ENCODE peak calls at places on chromosomes 5 and 9, in four cellular contexts. Q, P, I and E are unnamed samples.

GRCh38 chr9:71112866-71113265 is 8.6 kb downstream of the TRPM3 start:
- DNase-seq in Q (no peak), P (no peak), I (no peak), E (no peak)

GRCh38 chr9:32550046-32550608 is 2.0 kb upstream of the SMIM27 start:
- DNase-seq in Q (peak), P (peak), I (no peak), E (no peak)

GRCh38 chr9:36961568-36962360 is 72.3 kb downstream of the PAX5 start:
- DNase-seq in Q (no peak), P (no peak), I (no peak), E (no peak)

GRCh38 chr5:113371788-113372196 is 63.0 kb downstream of the TSSK1B start:
- DNase-seq in Q (no peak), P (no peak), I (no peak), E (no peak)

GRCh38 chr9:131598121-131598520 is 52.8 kb downstream of the PRRT1B start:
- DNase-seq in Q (no peak), P (no peak), I (no peak), E (no peak)

GRCh38 chr5:141806626-141807025 is 71.6 kb downstream of the PCDH1 start:
- DNase-seq in Q (no peak), P (no peak), I (no peak), E (no peak)

GRCh38 chr5:34535433-34535832 is 120.7 kb upstream of the RAI14 start:
- DNase-seq in Q (no peak), P (no peak), I (no peak), E (no peak)

GRCh38 chr9:90458485-90458884 is 184.1 kb downstream of the DIRAS2 start:
- DNase-seq in Q (no peak), P (peak), I (no peak), E (no peak)

GRCh38 chr9:108057421-108058136 is 568.0 kb upstream of the KLF4 start:
- DNase-seq in Q (no peak), P (peak), I (no peak), E (no peak)

GRCh38 chr9:129490583-129491485 is 130.1 kb downstream of the C9orf50 start:
- DNase-seq in Q (no peak), P (no peak), I (no peak), E (no peak)

GRCh38 chr9:136151214-136151804 is 32.6 kb upstream of the TMEM250 start:
- DNase-seq in Q (no peak), P (no peak), I (no peak), E (no peak)

GRCh38 chr5:98836175-98836574 is 62.7 kb downstream of the RGMB start:
- DNase-seq in Q (no peak), P (no peak), I (no peak), E (no peak)

GRCh38 chr5:139445325-139446170 is 6.2 kb upstream of the DNAJC18 start:
- DNase-seq in Q (no peak), P (no peak), I (no peak), E (no peak)

GRCh38 chr5:132289097-132289496 is 5.1 kb upstream of the SLC22A4 start:
- DNase-seq in Q (no peak), P (no peak), I (no peak), E (no peak)

GRCh38 chr9:22447607-22448305 is 1.1 kb downstream of the DMRTA1 start:
- DNase-seq in Q (no peak), P (no peak), I (no peak), E (no peak)

GRCh38 chr9:113184509-113184908 is 33.7 kb downstream of the SLC31A2 start:
- DNase-seq in Q (no peak), P (no peak), I (no peak), E (no peak)